ENCODE peak calls at places on chromosomes 1 and 21, in nine cellular contexts. M, P, Z, I, F, B, S, T and D are unnamed samples.

GRCh38 chr1:164660415-164661174 is 101.6 kb downstream of the PBX1 start:
- DNase-seq in M (no peak), P (no peak), Z (no peak), I (no peak), F (peak), B (no peak), S (peak), T (no peak), D (no peak)

GRCh38 chr21:42027804-42028753 is 17.9 kb upstream of the ZBTB21 start:
- DNase-seq in M (no peak), P (no peak), Z (no peak), I (no peak), F (no peak), B (no peak), S (no peak), T (no peak), D (no peak)

GRCh38 chr1:115524211-115524610 is 117.6 kb upstream of the VANGL1 start:
- DNase-seq in M (no peak), P (no peak), Z (no peak), I (no peak), F (no peak), B (no peak), S (no peak), T (no peak), D (no peak)

GRCh38 chr21:25925936-25926335 is 191.2 kb downstream of the GABPA start:
- DNase-seq in M (no peak), P (no peak), Z (no peak), I (no peak), F (no peak), B (no peak), S (peak), T (no peak), D (no peak)

GRCh38 chr1:24105368-24106160 is 6.4 kb downstream of the MYOM3 start:
- DNase-seq in M (no peak), P (no peak), Z (no peak), I (no peak), F (no peak), B (no peak), S (no peak), T (no peak), D (no peak)

GRCh38 chr1:176285996-176286395 is 78.9 kb upstream of the COP1 start:
- DNase-seq in M (no peak), P (no peak), Z (no peak), I (no peak), F (no peak), B (no peak), S (no peak), T (no peak), D (no peak)

GRCh38 chr1:197463142-197463541 is 195.1 kb downstream of the CRB1 start:
- DNase-seq in M (no peak), P (no peak), Z (no peak), I (no peak), F (no peak), B (no peak), S (no peak), T (peak), D (no peak)

GRCh38 chr1:26694597-26695416 is 1.0 kb upstream of the ARID1A start:
- DNase-seq in M (no peak), P (no peak), Z (no peak), I (no peak), F (no peak), B (no peak), S (no peak), T (no peak), D (no peak)

GRCh38 chr1:245810181-245810727 is 655.5 kb downstream of the KIF26B start:
- DNase-seq in M (no peak), P (no peak), Z (no peak), I (no peak), F (no peak), B (no peak), S (no peak), T (no peak), D (no peak)

GRCh38 chr1:25469177-25469576 is 38.5 kb downstream of the MACO1 start:
- DNase-seq in M (no peak), P (no peak), Z (no peak), I (no peak), F (no peak), B (no peak), S (peak), T (no peak), D (no peak)

GRCh38 chr1:25030674-25031589 is 100.9 kb upstream of the RUNX3 start:
- DNase-seq in M (peak), P (peak), Z (peak), I (no peak), F (peak), B (no peak), S (peak), T (no peak), D (peak)

GRCh38 chr1:37561794-37562132 is 5.0 kb downstream of the DNALI1 start:
- DNase-seq in M (peak), P (no peak), Z (peak), I (no peak), F (peak), B (no peak), S (peak), T (no peak), D (no peak)

GRCh38 chr1:54810144-54810942 is 9.2 kb upstream of the TTC22 start:
- DNase-seq in M (peak), P (peak), Z (peak), I (peak), F (peak), B (peak), S (peak), T (peak), D (no peak)

GRCh38 chr1:71049951-71050598 is 2.5 kb upstream of the PTGER3 start:
- DNase-seq in M (no peak), P (no peak), Z (peak), I (peak), F (peak), B (peak), S (peak), T (peak), D (peak)

GRCh38 chr1:19651141-19651737 is 7.1 kb downstream of the NBL1 start:
- DNase-seq in M (peak), P (no peak), Z (no peak), I (no peak), F (no peak), B (peak), S (peak), T (peak), D (no peak)

GRCh38 chr1:198519639-198520501 is 20.6 kb downstream of the ATP6V1G3 start:
- DNase-seq in M (no peak), P (no peak), Z (no peak), I (no peak), F (no peak), B (no peak), S (peak), T (no peak), D (no peak)

GRCh38 chr1:70504176-70504820 is 93.2 kb downstream of the CTH start:
- DNase-seq in M (peak), P (no peak), Z (no peak), I (no peak), F (no peak), B (no peak), S (peak), T (no peak), D (peak)

GRCh38 chr1:54199151-54199764 is 572 bp downstream of the CYB5RL start:
- DNase-seq in M (no peak), P (no peak), Z (no peak), I (no peak), F (no peak), B (no peak), S (no peak), T (peak), D (no peak)

GRCh38 chr1:183159960-183160359 is 26.1 kb upstream of the LAMC2 start:
- DNase-seq in M (no peak), P (no peak), Z (no peak), I (no peak), F (no peak), B (no peak), S (peak), T (no peak), D (no peak)